ENCODE peak calls at places on chromosomes 5 and 9, in six cellular contexts. One of them, this sample, is unnamed.

GRCh38 chr9:211557-211956 is 3.1 kb upstream of the DOCK8 start:
- DNase-seq in RPMI8226: no peak
- DNase-seq in AG09319: no peak
- DNase-seq in GM12891: no peak
- DNase-seq in progenitor cell of endocrine pancreas: no peak
- DNase-seq in NCI-H1694 treated with DMSO at 0.1 percent for 48 hours: no peak
- DNase-seq in this sample: no peak

GRCh38 chr5:150517272-150518152 is 9.6 kb downstream of the NDST1 start:
- DNase-seq in RPMI8226: peak
- DNase-seq in AG09319: peak
- DNase-seq in GM12891: no peak
- DNase-seq in progenitor cell of endocrine pancreas: no peak
- DNase-seq in NCI-H1694 treated with DMSO at 0.1 percent for 48 hours: peak
- DNase-seq in this sample: no peak

GRCh38 chr9:99831857-99832557 is 10.3 kb downstream of the NR4A3 start:
- DNase-seq in RPMI8226: no peak
- DNase-seq in AG09319: no peak
- DNase-seq in GM12891: no peak
- DNase-seq in progenitor cell of endocrine pancreas: no peak
- DNase-seq in NCI-H1694 treated with DMSO at 0.1 percent for 48 hours: no peak
- DNase-seq in this sample: no peak

GRCh38 chr5:145801195-145801594 is 33.9 kb downstream of the PRELID2 start:
- DNase-seq in RPMI8226: no peak
- DNase-seq in AG09319: no peak
- DNase-seq in GM12891: no peak
- DNase-seq in progenitor cell of endocrine pancreas: no peak
- DNase-seq in NCI-H1694 treated with DMSO at 0.1 percent for 48 hours: no peak
- DNase-seq in this sample: no peak

GRCh38 chr9:73911814-73912213 is 585.3 kb upstream of the RORB start:
- DNase-seq in RPMI8226: no peak
- DNase-seq in AG09319: no peak
- DNase-seq in GM12891: no peak
- DNase-seq in progenitor cell of endocrine pancreas: no peak
- DNase-seq in NCI-H1694 treated with DMSO at 0.1 percent for 48 hours: no peak
- DNase-seq in this sample: no peak

GRCh38 chr9:4393806-4394523 is 94.1 kb upstream of the GLIS3 start:
- DNase-seq in RPMI8226: no peak
- DNase-seq in AG09319: no peak
- DNase-seq in GM12891: no peak
- DNase-seq in progenitor cell of endocrine pancreas: no peak
- DNase-seq in NCI-H1694 treated with DMSO at 0.1 percent for 48 hours: no peak
- DNase-seq in this sample: no peak

GRCh38 chr9:68560131-68560844 is 19.6 kb upstream of the TMEM252 start:
- DNase-seq in RPMI8226: peak
- DNase-seq in AG09319: no peak
- DNase-seq in GM12891: no peak
- DNase-seq in progenitor cell of endocrine pancreas: no peak
- DNase-seq in NCI-H1694 treated with DMSO at 0.1 percent for 48 hours: peak
- DNase-seq in this sample: no peak

GRCh38 chr5:57779383-57780223 is 297.0 kb upstream of the ACTBL2 start:
- DNase-seq in RPMI8226: peak
- DNase-seq in AG09319: peak
- DNase-seq in GM12891: no peak
- DNase-seq in progenitor cell of endocrine pancreas: no peak
- DNase-seq in NCI-H1694 treated with DMSO at 0.1 percent for 48 hours: peak
- DNase-seq in this sample: no peak

GRCh38 chr9:19193029-19193324 is 37.5 kb upstream of the DENND4C start:
- DNase-seq in RPMI8226: no peak
- DNase-seq in AG09319: no peak
- DNase-seq in GM12891: no peak
- DNase-seq in progenitor cell of endocrine pancreas: no peak
- DNase-seq in NCI-H1694 treated with DMSO at 0.1 percent for 48 hours: no peak
- DNase-seq in this sample: no peak

GRCh38 chr9:97900738-97901565 is 21.3 kb downstream of the TRMO start:
- DNase-seq in RPMI8226: peak
- DNase-seq in AG09319: no peak
- DNase-seq in GM12891: no peak
- DNase-seq in progenitor cell of endocrine pancreas: no peak
- DNase-seq in NCI-H1694 treated with DMSO at 0.1 percent for 48 hours: peak
- DNase-seq in this sample: no peak

GRCh38 chr5:31232273-31232888 is 38.9 kb downstream of the CDH6 start:
- DNase-seq in RPMI8226: peak
- DNase-seq in AG09319: peak
- DNase-seq in GM12891: peak
- DNase-seq in progenitor cell of endocrine pancreas: no peak
- DNase-seq in NCI-H1694 treated with DMSO at 0.1 percent for 48 hours: peak
- DNase-seq in this sample: no peak

GRCh38 chr9:106106396-106106795 is 412.1 kb downstream of the TMEM38B start:
- DNase-seq in RPMI8226: no peak
- DNase-seq in AG09319: no peak
- DNase-seq in GM12891: no peak
- DNase-seq in progenitor cell of endocrine pancreas: no peak
- DNase-seq in NCI-H1694 treated with DMSO at 0.1 percent for 48 hours: no peak
- DNase-seq in this sample: no peak

GRCh38 chr9:131714161-131714646 is 25.7 kb downstream of the RAPGEF1 start:
- DNase-seq in RPMI8226: no peak
- DNase-seq in AG09319: peak
- DNase-seq in GM12891: no peak
- DNase-seq in progenitor cell of endocrine pancreas: no peak
- DNase-seq in NCI-H1694 treated with DMSO at 0.1 percent for 48 hours: no peak
- DNase-seq in this sample: no peak

GRCh38 chr9:70924380-70924779 is 197.0 kb downstream of the TRPM3 start:
- DNase-seq in RPMI8226: no peak
- DNase-seq in AG09319: peak
- DNase-seq in GM12891: no peak
- DNase-seq in progenitor cell of endocrine pancreas: no peak
- DNase-seq in NCI-H1694 treated with DMSO at 0.1 percent for 48 hours: no peak
- DNase-seq in this sample: no peak

GRCh38 chr5:3199941-3200340 is 395.7 kb upstream of the IRX1 start:
- DNase-seq in RPMI8226: no peak
- DNase-seq in AG09319: no peak
- DNase-seq in GM12891: no peak
- DNase-seq in progenitor cell of endocrine pancreas: no peak
- DNase-seq in NCI-H1694 treated with DMSO at 0.1 percent for 48 hours: no peak
- DNase-seq in this sample: no peak

GRCh38 chr9:92747459-92748232 is 17.0 kb downstream of the BICD2 start:
- DNase-seq in RPMI8226: no peak
- DNase-seq in AG09319: no peak
- DNase-seq in GM12891: no peak
- DNase-seq in progenitor cell of endocrine pancreas: no peak
- DNase-seq in NCI-H1694 treated with DMSO at 0.1 percent for 48 hours: no peak
- DNase-seq in this sample: no peak

GRCh38 chr9:97794666-97795065 is 58.4 kb upstream of the FOXE1 start:
- DNase-seq in RPMI8226: no peak
- DNase-seq in AG09319: no peak
- DNase-seq in GM12891: no peak
- DNase-seq in progenitor cell of endocrine pancreas: no peak
- DNase-seq in NCI-H1694 treated with DMSO at 0.1 percent for 48 hours: no peak
- DNase-seq in this sample: no peak

GRCh38 chr5:172607213-172607793 is 33.8 kb upstream of the NEURL1B start:
- DNase-seq in RPMI8226: no peak
- DNase-seq in AG09319: no peak
- DNase-seq in GM12891: no peak
- DNase-seq in progenitor cell of endocrine pancreas: no peak
- DNase-seq in NCI-H1694 treated with DMSO at 0.1 percent for 48 hours: no peak
- DNase-seq in this sample: no peak

GRCh38 chr5:140093866-140094265 is 20.0 kb upstream of the PURA start:
- DNase-seq in RPMI8226: no peak
- DNase-seq in AG09319: no peak
- DNase-seq in GM12891: no peak
- DNase-seq in progenitor cell of endocrine pancreas: no peak
- DNase-seq in NCI-H1694 treated with DMSO at 0.1 percent for 48 hours: no peak
- DNase-seq in this sample: no peak

GRCh38 chr5:179732918-179733763 is 519 bp downstream of the MAML1 start:
- DNase-seq in RPMI8226: peak
- DNase-seq in AG09319: no peak
- DNase-seq in GM12891: peak
- DNase-seq in progenitor cell of endocrine pancreas: peak
- DNase-seq in NCI-H1694 treated with DMSO at 0.1 percent for 48 hours: no peak
- DNase-seq in this sample: no peak

This sample was measured in GM12878.